ENCODE peak calls at places on chromosome 1, in eight cellular contexts. B is naive thymus-derived CD8-positive, alpha-beta T cell; U is activated effector memory CD4-positive, alpha-beta T cell treated with anti-CD3 and anti-CD28 coated beads, Interleukin-2, amount 50 U/mL, for 16 hours; T is H9; P is activated T-cell treated with anti-CD3 and anti-CD28 coated beads, Interleukin-2, amount 50 U/mL, for 1 hour; F is stimulated activated CD4-positive, alpha-beta T cell treated with anti-CD3 and anti-CD28 coated beads, Interleukin-4, amount 100 ng/mL, for 1 hour; S is T follicular helper cell; V is HTR-8/SVneo. H is an unnamed sample.

GRCh38 chr1:1371741-1372711 is 3.0 kb downstream of the AURKAIP1 start:
- DNase-seq in S (peak; percentile 58), T (peak; percentile 90), V (peak; percentile 78), B (peak; percentile 78), U (peak; percentile 93), P (peak; percentile 86), F (peak; percentile 80), H (peak; percentile 22)

GRCh38 chr1:229437443-229437842 is 3.5 kb upstream of the ACTA1 start:
- DNase-seq in V (no peak), U (no peak), F (no peak), B (no peak), T (no peak), P (no peak), S (no peak), H (no peak)

GRCh38 chr1:224524679-224525078 is 90.1 kb upstream of the WDR26 start:
- DNase-seq in V (no peak), T (no peak), U (no peak), S (no peak), F (no peak), P (no peak), B (no peak), H (no peak)

GRCh38 chr1:41713557-41714327 is 205.0 kb downstream of the HIVEP3 start:
- DNase-seq in F (no peak), V (peak; percentile 92), T (no peak), S (no peak), U (peak; percentile 48), B (no peak), P (peak; percentile 7), H (no peak)

GRCh38 chr1:80656628-80657019 is 1144.1 kb upstream of the ADGRL2 start:
- DNase-seq in S (no peak), U (no peak), F (no peak), P (no peak), V (no peak), T (no peak), B (no peak), H (no peak)

GRCh38 chr1:50368179-50369007 is 54.9 kb downstream of the DMRTA2 start:
- DNase-seq in P (no peak), U (peak; percentile 66), B (peak; percentile 30), S (no peak), V (peak; percentile 40), T (peak; percentile 77), F (peak; percentile 13), H (peak; percentile 5)

GRCh38 chr1:208010487-208011079 is 99.7 kb upstream of the CD34 start:
- DNase-seq in B (no peak), F (no peak), T (no peak), S (no peak), U (no peak), V (no peak), P (no peak), H (no peak)

GRCh38 chr1:183942933-183943693 is 94.4 kb downstream of the COLGALT2 start:
- DNase-seq in T (no peak), S (no peak), V (peak; percentile 85), B (no peak), F (no peak), P (no peak), U (no peak), H (no peak)

GRCh38 chr1:57067863-57068262 is 102.0 kb upstream of the C8B start:
- DNase-seq in S (no peak), T (no peak), U (no peak), B (no peak), V (no peak), P (no peak), F (no peak), H (no peak)

GRCh38 chr1:226985839-226986463 is 45.9 kb downstream of the COQ8A start:
- DNase-seq in S (no peak), T (peak; percentile 31), B (no peak), V (no peak), F (no peak), U (peak; percentile 54), P (no peak), H (no peak)

H was measured in caudate nucleus.